ENCODE peak calls at places on chromosomes 16 and 17, in ten cellular contexts. I, H, S, E, P, W, V, A, X and C are unnamed samples.
A peak's percentile ranks its signal among the peaks of the same experiment; 100 is the strongest.

GRCh38 chr16:4314532-4315184 is 1.2 kb upstream of the GLIS2 start:
- DNase-seq in I (no peak), H (peak; percentile 58), S (no peak), E (peak; percentile 42), P (peak; percentile 22), W (no peak), V (peak; percentile 78), A (peak; percentile 46), X (peak; percentile 94), C (no peak)

GRCh38 chr17:71995570-71995969 is 125.2 kb upstream of the SOX9 start:
- DNase-seq in I (no peak), H (no peak), S (no peak), E (no peak), P (peak; percentile 62), W (no peak), V (no peak), A (peak; percentile 95), X (no peak), C (no peak)

GRCh38 chr17:33166472-33166871 is 126.6 kb downstream of the ASIC2 start:
- DNase-seq in I (no peak), H (no peak), S (no peak), E (no peak), P (no peak), W (no peak), V (no peak), A (no peak), X (no peak), C (no peak)

GRCh38 chr17:66357037-66357436 is 54.6 kb downstream of the PRKCA start:
- DNase-seq in I (no peak), H (no peak), S (no peak), E (peak; percentile 21), P (no peak), W (no peak), V (no peak), A (no peak), X (no peak), C (no peak)

GRCh38 chr16:85227924-85228462 is 115.7 kb upstream of the CIBAR2 start:
- DNase-seq in I (no peak), H (no peak), S (no peak), E (peak; percentile 49), P (no peak), W (no peak), V (peak; percentile 77), A (peak; percentile 38), X (no peak), C (no peak)

GRCh38 chr16:48535831-48536599 is 74.0 kb downstream of the N4BP1 start:
- DNase-seq in I (no peak), H (peak; percentile 48), S (no peak), E (no peak), P (peak; percentile 86), W (peak; percentile 41), V (no peak), A (peak; percentile 77), X (no peak), C (peak; percentile 89)

GRCh38 chr16:35636831-35637230 is 2177.4 kb downstream of the TP53TG3F start:
- DNase-seq in I (no peak), H (no peak), S (no peak), E (no peak), P (no peak), W (no peak), V (no peak), A (no peak), X (no peak), C (no peak)

GRCh38 chr17:1227917-1228751 is 42.1 kb upstream of the BHLHA9 start:
- DNase-seq in I (no peak), H (no peak), S (no peak), E (no peak), P (no peak), W (no peak), V (peak; percentile 77), A (no peak), X (no peak), C (no peak)

GRCh38 chr17:1643293-1643998 is 2.1 kb downstream of the SCARF1 start:
- DNase-seq in I (peak; percentile 76), H (peak; percentile 76), S (no peak), E (no peak), P (peak; percentile 61), W (no peak), V (peak; percentile 98), A (peak; percentile 40), X (peak; percentile 49), C (no peak)

GRCh38 chr17:19897901-19898300 is 30.2 kb upstream of the ULK2 start:
- DNase-seq in I (no peak), H (no peak), S (peak; percentile 89), E (peak; percentile 93), P (peak; percentile 61), W (peak; percentile 47), V (no peak), A (peak; percentile 58), X (peak; percentile 61), C (peak; percentile 41)

GRCh38 chr16:55120408-55120807 is 189.7 kb downstream of the IRX5 start:
- DNase-seq in I (no peak), H (no peak), S (peak; percentile 52), E (no peak), P (peak; percentile 16), W (no peak), V (peak; percentile 64), A (peak; percentile 1), X (peak; percentile 7), C (no peak)

GRCh38 chr16:177394-177822 is 928 bp downstream of the HBA1 start:
- DNase-seq in I (no peak), H (no peak), S (no peak), E (no peak), P (no peak), W (no peak), V (peak; percentile 53), A (no peak), X (no peak), C (no peak)

GRCh38 chr16:79165541-79165940 is 435.0 kb downstream of the MAF start:
- DNase-seq in I (no peak), H (no peak), S (no peak), E (no peak), P (no peak), W (no peak), V (peak; percentile 32), A (no peak), X (no peak), C (no peak)

GRCh38 chr17:37483311-37484039 is 6.2 kb upstream of the DUSP14 start:
- DNase-seq in I (no peak), H (no peak), S (peak; percentile 76), E (peak; percentile 89), P (no peak), W (peak; percentile 70), V (no peak), A (no peak), X (peak; percentile 53), C (no peak)

GRCh38 chr16:70594569-70594968 is 51.8 kb upstream of the IL34 start:
- DNase-seq in I (peak; percentile 89), H (no peak), S (no peak), E (no peak), P (peak; percentile 65), W (no peak), V (no peak), A (no peak), X (no peak), C (no peak)

GRCh38 chr17:81254955-81255717 is 16.0 kb downstream of the NDUFAF8 start:
- DNase-seq in I (peak; percentile 91), H (no peak), S (no peak), E (peak; percentile 77), P (no peak), W (no peak), V (peak; percentile 93), A (peak; percentile 75), X (peak; percentile 77), C (peak; percentile 65)

GRCh38 chr16:89364603-89365002 is 125.8 kb downstream of the ANKRD11 start:
- DNase-seq in I (no peak), H (no peak), S (no peak), E (peak; percentile 38), P (peak; percentile 35), W (no peak), V (no peak), A (peak; percentile 46), X (no peak), C (no peak)

GRCh38 chr17:49191917-49192741 is 18.2 kb downstream of the GNGT2 start:
- DNase-seq in I (peak; percentile 91), H (peak; percentile 99), S (peak; percentile 48), E (peak; percentile 89), P (peak; percentile 92), W (peak; percentile 41), V (peak; percentile 99), A (peak; percentile 78), X (peak; percentile 98), C (peak; percentile 62)
- TF ChIP-seq CTCF in I (peak; percentile 22), H (peak; percentile 46), S (peak; percentile 37), E (peak; percentile 71), P (peak; percentile 30), W (peak; percentile 40), V (peak; percentile 53), A (peak; percentile 45), X (peak; percentile 70), C (peak; percentile 39)

GRCh38 chr17:43409131-43409530 is 10.3 kb downstream of the ARL4D start:
- DNase-seq in I (no peak), H (no peak), S (no peak), E (no peak), P (no peak), W (no peak), V (no peak), A (no peak), X (no peak), C (no peak)

GRCh38 chr17:43410557-43411368 is 12.0 kb downstream of the ARL4D start:
- DNase-seq in I (no peak), H (no peak), S (no peak), E (no peak), P (no peak), W (no peak), V (no peak), A (no peak), X (no peak), C (no peak)

GRCh38 chr17:43405861-43406260 is 7.1 kb downstream of the ARL4D start:
- DNase-seq in I (no peak), H (no peak), S (no peak), E (no peak), P (no peak), W (no peak), V (no peak), A (no peak), X (no peak), C (no peak)

GRCh38 chr17:43403846-43404245 is 5.1 kb downstream of the ARL4D start:
- DNase-seq in I (no peak), H (no peak), S (no peak), E (no peak), P (no peak), W (no peak), V (peak; percentile 80), A (no peak), X (no peak), C (no peak)

GRCh38 chr17:43406676-43407645 is 8.2 kb downstream of the ARL4D start:
- DNase-seq in I (no peak), H (no peak), S (no peak), E (peak; percentile 69), P (no peak), W (no peak), V (peak; percentile 74), A (peak; percentile 33), X (peak; percentile 72), C (no peak)
- TF ChIP-seq CTCF in I (no peak), H (no peak), S (no peak), E (no peak), P (no peak), W (no peak), V (no peak), A (no peak), X (no peak), C (no peak)

GRCh38 chr17:63774141-63774981 is at the start of gene DDX42:
- DNase-seq in I (peak; percentile 91), H (no peak), S (no peak), E (peak; percentile 42), P (no peak), W (no peak), V (peak; percentile 98), A (no peak), X (peak; percentile 77), C (peak; percentile 24)
- TF ChIP-seq CTCF in I (no peak), H (no peak), S (no peak), E (peak; percentile 63), P (peak; percentile 18), W (peak; percentile 8), V (peak; percentile 32), A (peak; percentile 22), X (no peak), C (peak; percentile 31)

GRCh38 chr16:77437859-77438258 is 3.0 kb upstream of the ADAMTS18 start:
- DNase-seq in I (no peak), H (no peak), S (no peak), E (no peak), P (no peak), W (no peak), V (no peak), A (no peak), X (peak; percentile 29), C (peak; percentile 21)
- TF ChIP-seq CTCF in I (no peak), H (no peak), S (peak; percentile 8), E (no peak), P (no peak), W (no peak), V (peak; percentile 73), A (no peak), X (peak; percentile 23), C (peak; percentile 59)